ENCODE peak calls at places on chromosome 10, in six cellular contexts. One of them, this sample, is unnamed.
A peak's percentile ranks its signal among the peaks of the same experiment; 100 is the strongest.

GRCh38 chr10:66795871-66796270 is 130.0 kb upstream of the LRRTM3 start:
- DNase-seq in left ventricle myocardium inferior: no peak
- DNase-seq in OCI-LY7: no peak
- DNase-seq in GM23248: no peak
- DNase-seq in thoracic aorta: no peak
- DNase-seq in adrenal gland: no peak
- DNase-seq in this sample: no peak

GRCh38 chr10:7192831-7193348 is 217.9 kb downstream of the SFMBT2 start:
- DNase-seq in OCI-LY7: no peak
- DNase-seq in GM23248: no peak
- DNase-seq in left ventricle myocardium inferior: no peak
- DNase-seq in thoracic aorta: no peak
- DNase-seq in adrenal gland: no peak
- DNase-seq in this sample: no peak

GRCh38 chr10:124418726-124419501 is at the start of gene OAT:
- DNase-seq in OCI-LY7: peak; percentile 96
- DNase-seq in adrenal gland: peak; percentile 99
- DNase-seq in GM23248: peak; percentile 99
- DNase-seq in left ventricle myocardium inferior: peak; percentile 97
- DNase-seq in thoracic aorta: peak; percentile 89
- DNase-seq in this sample: peak; percentile 97

GRCh38 chr10:117477961-117478670 is 64.4 kb upstream of the EMX2 start:
- DNase-seq in GM23248: peak; percentile 97
- DNase-seq in adrenal gland: no peak
- DNase-seq in OCI-LY7: no peak
- DNase-seq in left ventricle myocardium inferior: no peak
- DNase-seq in thoracic aorta: no peak
- DNase-seq in this sample: no peak

GRCh38 chr10:36344816-36345215 is 702.7 kb upstream of the FZD8 start:
- DNase-seq in left ventricle myocardium inferior: no peak
- DNase-seq in thoracic aorta: no peak
- DNase-seq in adrenal gland: no peak
- DNase-seq in GM23248: no peak
- DNase-seq in OCI-LY7: no peak
- DNase-seq in this sample: no peak

GRCh38 chr10:88991161-88991899 is 732 bp downstream of the FAS start:
- DNase-seq in GM23248: peak; percentile 89
- DNase-seq in thoracic aorta: peak; percentile 35
- DNase-seq in left ventricle myocardium inferior: peak; percentile 83
- DNase-seq in adrenal gland: peak; percentile 73
- DNase-seq in OCI-LY7: peak; percentile 64
- DNase-seq in this sample: peak; percentile 79

GRCh38 chr10:44888861-44889260 is 22.3 kb upstream of the TMEM72 start:
- DNase-seq in adrenal gland: no peak
- DNase-seq in OCI-LY7: no peak
- DNase-seq in thoracic aorta: no peak
- DNase-seq in left ventricle myocardium inferior: no peak
- DNase-seq in GM23248: no peak
- DNase-seq in this sample: no peak

GRCh38 chr10:59626523-59626869 is 83.2 kb downstream of the SLC16A9 start:
- DNase-seq in GM23248: no peak
- DNase-seq in OCI-LY7: no peak
- DNase-seq in left ventricle myocardium inferior: no peak
- DNase-seq in thoracic aorta: no peak
- DNase-seq in adrenal gland: no peak
- DNase-seq in this sample: no peak

GRCh38 chr10:12750526-12751201 is 250.8 kb downstream of the CCDC3 start:
- DNase-seq in OCI-LY7: no peak
- DNase-seq in thoracic aorta: no peak
- DNase-seq in GM23248: no peak
- DNase-seq in adrenal gland: peak; percentile 65
- DNase-seq in left ventricle myocardium inferior: no peak
- DNase-seq in this sample: no peak

GRCh38 chr10:74799840-74800239 is 26.6 kb upstream of the KAT6B start:
- DNase-seq in GM23248: peak; percentile 85
- DNase-seq in left ventricle myocardium inferior: no peak
- DNase-seq in thoracic aorta: no peak
- DNase-seq in OCI-LY7: no peak
- DNase-seq in adrenal gland: no peak
- DNase-seq in this sample: no peak

GRCh38 chr10:33032354-33033254 is 74.6 kb upstream of the ITGB1 start:
- DNase-seq in left ventricle myocardium inferior: no peak
- DNase-seq in thoracic aorta: no peak
- DNase-seq in OCI-LY7: no peak
- DNase-seq in adrenal gland: peak; percentile 27
- DNase-seq in GM23248: peak; percentile 83
- DNase-seq in this sample: no peak

GRCh38 chr10:129898701-129899563 is 65.1 kb downstream of the EBF3 start:
- DNase-seq in OCI-LY7: no peak
- DNase-seq in left ventricle myocardium inferior: no peak
- DNase-seq in GM23248: peak; percentile 20
- DNase-seq in adrenal gland: peak; percentile 39
- DNase-seq in thoracic aorta: no peak
- DNase-seq in this sample: peak; percentile 10

GRCh38 chr10:12177642-12178041 is 18.0 kb downstream of the NUDT5 start:
- DNase-seq in thoracic aorta: no peak
- DNase-seq in OCI-LY7: no peak
- DNase-seq in left ventricle myocardium inferior: no peak
- DNase-seq in GM23248: peak; percentile 46
- DNase-seq in adrenal gland: no peak
- DNase-seq in this sample: no peak

GRCh38 chr10:50679149-50679548 is 55.4 kb upstream of the SGMS1 start:
- DNase-seq in OCI-LY7: no peak
- DNase-seq in thoracic aorta: no peak
- DNase-seq in left ventricle myocardium inferior: no peak
- DNase-seq in adrenal gland: no peak
- DNase-seq in GM23248: no peak
- DNase-seq in this sample: no peak

GRCh38 chr10:122207596-122207995 is 63.5 kb upstream of the BTBD16 start:
- DNase-seq in thoracic aorta: no peak
- DNase-seq in left ventricle myocardium inferior: no peak
- DNase-seq in OCI-LY7: no peak
- DNase-seq in GM23248: no peak
- DNase-seq in adrenal gland: no peak
- DNase-seq in this sample: no peak

GRCh38 chr10:22251751-22252285 is 34.0 kb upstream of the EBLN1 start:
- DNase-seq in OCI-LY7: no peak
- DNase-seq in left ventricle myocardium inferior: peak; percentile 69
- DNase-seq in GM23248: peak; percentile 78
- DNase-seq in adrenal gland: peak; percentile 58
- DNase-seq in thoracic aorta: no peak
- DNase-seq in this sample: peak; percentile 76

GRCh38 chr10:47423476-47423875 is 39.4 kb upstream of the ZNF488 start:
- DNase-seq in left ventricle myocardium inferior: no peak
- DNase-seq in thoracic aorta: no peak
- DNase-seq in adrenal gland: no peak
- DNase-seq in GM23248: peak; percentile 59
- DNase-seq in OCI-LY7: no peak
- DNase-seq in this sample: no peak

GRCh38 chr10:129884390-129884779 is 79.7 kb downstream of the EBF3 start:
- DNase-seq in GM23248: no peak
- DNase-seq in left ventricle myocardium inferior: no peak
- DNase-seq in thoracic aorta: no peak
- DNase-seq in adrenal gland: no peak
- DNase-seq in OCI-LY7: no peak
- DNase-seq in this sample: no peak

GRCh38 chr10:73414230-73414981 is 548 bp upstream of the ANXA7 start:
- DNase-seq in GM23248: peak; percentile 24
- DNase-seq in adrenal gland: no peak
- DNase-seq in OCI-LY7: no peak
- DNase-seq in left ventricle myocardium inferior: no peak
- DNase-seq in thoracic aorta: no peak
- DNase-seq in this sample: no peak

GRCh38 chr10:102603946-102604345 is 40.3 kb upstream of the TRIM8 start:
- DNase-seq in thoracic aorta: no peak
- DNase-seq in GM23248: peak; percentile 49
- DNase-seq in left ventricle myocardium inferior: peak; percentile 27
- DNase-seq in adrenal gland: no peak
- DNase-seq in OCI-LY7: no peak
- DNase-seq in this sample: no peak

GRCh38 chr10:102120987-102121738 is 995 bp upstream of the LDB1 start:
- DNase-seq in OCI-LY7: no peak
- DNase-seq in left ventricle myocardium inferior: peak; percentile 49
- DNase-seq in GM23248: peak; percentile 63
- DNase-seq in adrenal gland: peak; percentile 31
- DNase-seq in thoracic aorta: peak; percentile 43
- DNase-seq in this sample: peak; percentile 56

GRCh38 chr10:89142562-89142961 is 64.6 kb downstream of the CH25H start:
- DNase-seq in OCI-LY7: no peak
- DNase-seq in left ventricle myocardium inferior: no peak
- DNase-seq in GM23248: no peak
- DNase-seq in adrenal gland: no peak
- DNase-seq in thoracic aorta: no peak
- DNase-seq in this sample: no peak

GRCh38 chr10:5987747-5988146 is 10.4 kb upstream of the IL15RA start:
- DNase-seq in left ventricle myocardium inferior: peak; percentile 78
- DNase-seq in thoracic aorta: no peak
- DNase-seq in GM23248: no peak
- DNase-seq in adrenal gland: no peak
- DNase-seq in OCI-LY7: no peak
- DNase-seq in this sample: peak; percentile 66

GRCh38 chr10:10804061-10804460 is 213.6 kb upstream of the CELF2 start:
- DNase-seq in GM23248: no peak
- DNase-seq in thoracic aorta: no peak
- DNase-seq in adrenal gland: no peak
- DNase-seq in OCI-LY7: no peak
- DNase-seq in left ventricle myocardium inferior: no peak
- DNase-seq in this sample: no peak

DNA sequence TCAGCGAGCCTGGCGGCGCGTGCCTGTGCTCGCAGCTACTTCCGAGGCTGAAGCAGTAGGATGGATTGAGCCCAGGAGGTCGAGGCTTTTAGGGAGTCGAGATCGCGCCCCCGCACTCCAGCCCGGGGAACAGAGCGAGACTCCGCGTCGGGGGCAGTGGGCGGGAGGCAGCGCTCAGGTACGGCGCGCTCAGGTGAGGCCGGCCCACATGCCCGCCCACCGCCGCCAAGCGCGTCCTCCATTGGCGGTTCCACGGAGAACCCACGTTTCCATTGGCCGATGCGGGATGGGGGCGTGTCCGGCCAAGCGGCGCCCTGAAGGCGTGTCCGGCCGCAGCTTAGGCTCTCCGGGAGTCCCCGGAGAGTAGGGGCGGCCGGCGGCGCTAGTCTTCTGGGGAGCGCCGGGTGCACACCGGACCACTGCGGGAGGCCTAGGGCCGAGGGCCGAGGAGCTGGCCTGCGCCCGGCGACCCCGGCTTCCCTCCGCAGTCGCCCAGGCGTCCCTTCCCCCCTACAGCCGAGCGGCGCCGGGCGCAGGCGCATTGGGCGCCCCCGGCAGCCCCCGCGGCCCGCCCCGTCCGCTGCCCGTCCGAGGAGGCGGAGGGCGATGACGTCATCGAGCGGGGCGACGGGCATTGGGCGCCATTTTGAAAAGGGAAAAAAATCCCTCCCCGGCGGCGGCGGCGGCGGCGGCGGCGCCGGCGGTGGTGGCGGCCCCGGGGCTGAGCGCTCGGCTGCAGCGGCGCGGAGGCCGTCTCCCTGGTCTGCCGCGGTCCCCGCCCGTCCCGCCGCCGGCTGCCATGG is at the start of gene PPP2R2D:
- DNase-seq in OCI-LY7: peak; percentile 95
- DNase-seq in adrenal gland: peak; percentile 95
- DNase-seq in thoracic aorta: peak; percentile 56
- DNase-seq in GM23248: peak; percentile 97
- DNase-seq in left ventricle myocardium inferior: peak; percentile 94
- DNase-seq in this sample: peak; percentile 95
- H3K27ac ChIP-seq in OCI-LY7: peak within 1 kb of the TSS; percentile 57
- H3K27ac ChIP-seq in adrenal gland: peak within 1 kb of the TSS; percentile 84
- H3K27ac ChIP-seq in thoracic aorta: peak within 1 kb of the TSS; percentile 70
- H3K27ac ChIP-seq in GM23248: peak within 1 kb of the TSS; percentile 70
- H3K27ac ChIP-seq in left ventricle myocardium inferior: peak within 1 kb of the TSS; percentile 98
- H3K27ac ChIP-seq in this sample: peak within 1 kb of the TSS; percentile 97

GRCh38 chr10:116325987-116326386 is 1.7 kb downstream of the CCDC172 start:
- DNase-seq in OCI-LY7: no peak
- DNase-seq in GM23248: no peak
- DNase-seq in thoracic aorta: no peak
- DNase-seq in adrenal gland: no peak
- DNase-seq in left ventricle myocardium inferior: no peak
- DNase-seq in this sample: no peak

GRCh38 chr10:116329153-116329552 is 4.9 kb downstream of the CCDC172 start:
- DNase-seq in left ventricle myocardium inferior: no peak
- DNase-seq in GM23248: no peak
- DNase-seq in adrenal gland: no peak
- DNase-seq in thoracic aorta: no peak
- DNase-seq in OCI-LY7: no peak
- DNase-seq in this sample: no peak

GRCh38 chr10:116324951-116325635 is 845 bp downstream of the CCDC172 start:
- DNase-seq in OCI-LY7: no peak
- DNase-seq in adrenal gland: no peak
- DNase-seq in left ventricle myocardium inferior: no peak
- DNase-seq in thoracic aorta: no peak
- DNase-seq in GM23248: no peak
- DNase-seq in this sample: no peak

DNA sequence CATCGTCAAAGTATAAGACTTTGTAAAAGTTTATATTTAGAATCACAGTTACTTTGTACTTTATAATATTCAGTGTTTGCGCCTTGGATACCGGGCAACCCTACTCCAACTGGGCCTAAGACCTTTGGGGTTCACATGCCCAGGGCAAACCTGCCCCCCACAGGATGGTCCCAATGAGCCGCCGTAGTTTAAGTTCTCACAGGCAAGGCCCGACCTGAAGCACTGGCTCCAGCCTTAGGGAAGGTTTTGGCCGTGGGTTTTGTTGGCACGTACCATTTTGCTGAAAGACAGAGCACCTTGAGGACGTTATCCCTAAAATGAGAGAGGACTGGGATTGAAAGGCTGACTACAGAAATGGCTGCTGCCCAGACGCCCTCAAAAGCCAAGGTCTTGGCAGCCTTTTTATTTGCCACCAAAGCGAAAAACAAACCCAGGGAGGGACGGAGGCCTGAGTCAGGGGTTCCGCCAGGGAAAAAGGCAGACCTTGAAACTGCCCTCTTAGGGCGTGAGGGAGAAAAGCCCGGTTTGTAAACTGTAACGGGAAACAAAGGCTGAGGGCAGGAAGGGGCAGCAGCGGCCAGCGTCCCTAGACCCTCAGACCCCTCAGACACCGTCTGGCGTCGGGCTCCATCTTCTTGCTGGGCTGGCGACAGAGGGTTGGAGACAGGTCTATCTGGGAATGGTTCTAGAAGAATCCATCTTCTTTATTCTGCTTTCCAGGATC is at the start of gene CCDC172:
- DNase-seq in left ventricle myocardium inferior: no peak
- DNase-seq in GM23248: no peak
- DNase-seq in thoracic aorta: no peak
- DNase-seq in adrenal gland: no peak
- DNase-seq in OCI-LY7: no peak
- DNase-seq in this sample: no peak
- H3K4me1 ChIP-seq in left ventricle myocardium inferior: no peaks in the 10 kb centered on the region
- H3K4me1 ChIP-seq in GM23248: no peaks in the 10 kb centered on the region
- H3K4me1 ChIP-seq in thoracic aorta: no peaks in the 10 kb centered on the region
- H3K4me1 ChIP-seq in adrenal gland: no peaks in the 10 kb centered on the region
- H3K4me1 ChIP-seq in OCI-LY7: no peaks in the 10 kb centered on the region
- H3K4me1 ChIP-seq in this sample: no peaks in the 10 kb centered on the region

GRCh38 chr10:110399163-110400094 is 94.7 kb upstream of the SMNDC1 start:
- DNase-seq in OCI-LY7: no peak
- DNase-seq in thoracic aorta: no peak
- DNase-seq in left ventricle myocardium inferior: no peak
- DNase-seq in adrenal gland: peak; percentile 82
- DNase-seq in GM23248: peak; percentile 98
- DNase-seq in this sample: no peak
- H3K27ac ChIP-seq in OCI-LY7: no peak overlapping the region
- H3K27ac ChIP-seq in thoracic aorta: no peak overlapping the region
- H3K27ac ChIP-seq in left ventricle myocardium inferior: peak overlapping the region; percentile 36
- H3K27ac ChIP-seq in adrenal gland: peak overlapping the region; percentile 33
- H3K27ac ChIP-seq in GM23248: peak overlapping the region; percentile 95
- H3K27ac ChIP-seq in this sample: no peak overlapping the region

GRCh38 chr10:106789623-106790022 is 374.9 kb downstream of the SORCS1 start:
- DNase-seq in GM23248: no peak
- DNase-seq in adrenal gland: no peak
- DNase-seq in thoracic aorta: no peak
- DNase-seq in left ventricle myocardium inferior: no peak
- DNase-seq in OCI-LY7: no peak
- DNase-seq in this sample: no peak
- H3K4me1 ChIP-seq in GM23248: no peaks in the 10 kb centered on the region
- H3K4me1 ChIP-seq in adrenal gland: no peaks in the 10 kb centered on the region
- H3K4me1 ChIP-seq in thoracic aorta: no peaks in the 10 kb centered on the region
- H3K4me1 ChIP-seq in left ventricle myocardium inferior: no peaks in the 10 kb centered on the region
- H3K4me1 ChIP-seq in OCI-LY7: no peaks in the 10 kb centered on the region
- H3K4me1 ChIP-seq in this sample: no peaks in the 10 kb centered on the region

This sample was measured in heart left ventricle.